ENCODE peak calls at places on chromosomes 4 and X, in six cellular contexts. U is IMR-90, A is AG09309, X is foreskin fibroblast, M is GM06990, I is mammary epithelial cell. F is an unnamed sample.

GRCh38 chr4:146640459-146641061 is 1.9 kb downstream of the POU4F2 start:
- DNase-seq in I (no peak), M (no peak), X (no peak), A (no peak), U (no peak), F (no peak)

GRCh38 chrX:41720125-41720780 is 3.7 kb upstream of the GPR82 start:
- DNase-seq in A (no peak), X (peak), I (no peak), M (peak), U (peak), F (peak)

GRCh38 chr4:82798168-82799005 is at the start of gene SCD5:
- DNase-seq in M (peak), X (peak), A (no peak), U (peak), I (peak), F (peak)

GRCh38 chr4:184907216-184907615 is 81.4 kb upstream of the ACSL1 start:
- DNase-seq in M (no peak), X (no peak), U (no peak), A (no peak), I (peak), F (peak)

GRCh38 chr4:139144161-139144859 is 32.7 kb downstream of the ELF2 start:
- DNase-seq in U (peak), I (peak), M (no peak), A (peak), X (peak), F (no peak)

GRCh38 chr4:41369680-41370079 is 113.0 kb downstream of the UCHL1 start:
- DNase-seq in X (no peak), M (no peak), A (no peak), I (no peak), U (no peak), F (no peak)

GRCh38 chr4:72031868-72032619 is at the start of gene NPFFR2:
- DNase-seq in A (no peak), M (peak), X (no peak), I (peak), U (no peak), F (no peak)

GRCh38 chrX:120534413-120535205 is 26.2 kb downstream of the CUL4B start:
- DNase-seq in I (no peak), A (no peak), X (no peak), M (no peak), U (no peak), F (no peak)

GRCh38 chr4:116016201-116016600 is 902.8 kb upstream of the NDST4 start:
- DNase-seq in X (no peak), A (peak), M (no peak), I (peak), U (peak), F (no peak)

GRCh38 chrX:48996969-48997368 is 5.1 kb downstream of the GRIPAP1 start:
- DNase-seq in M (no peak), A (no peak), X (no peak), I (no peak), U (no peak), F (no peak)

GRCh38 chr4:61517144-61517543 is 317.0 kb downstream of the ADGRL3 start:
- DNase-seq in X (no peak), A (no peak), U (no peak), I (no peak), M (peak), F (no peak)

GRCh38 chrX:143378851-143379250 is 138.4 kb downstream of the SPANXN3 start:
- DNase-seq in A (no peak), U (no peak), M (no peak), X (no peak), I (no peak), F (no peak)

GRCh38 chr4:34974313-34974680 is 1270.0 kb downstream of the ARAP2 start:
- DNase-seq in I (no peak), X (no peak), M (no peak), A (no peak), U (no peak), F (no peak)

GRCh38 chr4:110620352-110621327 is 2.2 kb downstream of the PITX2 start:
- DNase-seq in I (no peak), U (no peak), A (no peak), X (peak), M (no peak), F (no peak)

GRCh38 chrX:124388562-124388961 is 42.2 kb downstream of the SH2D1A start:
- DNase-seq in M (no peak), U (peak), X (peak), A (peak), I (peak), F (peak)

GRCh38 chr4:103996637-103997036 is 276.9 kb upstream of the TACR3 start:
- DNase-seq in X (no peak), I (peak), A (no peak), U (no peak), M (no peak), F (no peak)

DNA sequence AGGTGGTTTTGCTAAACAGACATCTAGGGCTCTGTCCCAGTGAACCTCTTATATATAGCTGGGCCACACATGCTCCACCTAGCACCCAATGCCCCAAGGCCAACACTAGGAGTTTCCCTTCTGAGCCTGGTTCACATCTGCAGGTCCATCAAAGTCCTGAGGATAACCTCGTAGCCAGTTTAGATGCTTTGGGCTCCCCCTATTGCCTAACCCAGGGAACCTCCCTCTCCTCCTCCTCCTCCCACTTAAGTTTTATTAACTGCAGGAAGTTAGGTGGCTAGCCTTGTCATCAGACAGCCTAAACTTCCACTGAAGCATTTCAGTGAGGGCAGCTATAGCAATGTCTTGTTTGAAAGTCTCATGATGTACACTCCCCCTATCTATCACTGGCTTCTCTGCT is 88.0 kb downstream of the GUCY2F start:
- DNase-seq in X (no peak), I (peak), M (no peak), A (no peak), U (no peak), F (peak)
- TF ChIP-seq CTCF in X (no peak), I (peak), M (peak), A (no peak), U (no peak), F (no peak)

GRCh38 chr4:89640620-89641366 is 196.2 kb downstream of the SNCA start:
- DNase-seq in U (peak), I (peak), A (peak), M (no peak), X (peak), F (no peak)
- TF ChIP-seq CTCF in U (peak), I (peak), A (peak), M (peak), X (peak), F (no peak)

DNA sequence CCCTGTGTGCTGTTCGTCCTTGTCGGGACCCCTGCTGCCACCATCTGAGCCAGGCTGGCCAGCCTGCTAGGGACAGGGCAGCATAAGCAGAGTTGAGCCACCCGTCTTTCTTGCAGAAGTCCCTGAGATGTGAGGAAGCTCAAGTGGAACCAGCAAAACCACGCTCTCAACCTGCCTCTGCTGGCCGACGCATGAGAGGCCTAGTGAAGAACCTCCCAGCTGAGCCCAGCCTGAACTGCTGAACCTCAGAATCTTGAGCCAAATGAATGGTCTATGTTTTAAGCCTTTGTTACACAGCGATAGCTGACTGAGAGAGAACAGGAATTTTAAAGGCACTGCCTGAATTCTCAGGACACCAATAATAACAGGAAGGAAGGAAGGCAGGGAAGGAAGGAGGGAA is 98.9 kb upstream of the ADRA2C start:
- DNase-seq in U (no peak), A (no peak), M (no peak), I (no peak), X (no peak), F (no peak)
- TF ChIP-seq CTCF in U (no peak), A (no peak), M (no peak), I (no peak), X (no peak), F (no peak)

DNA sequence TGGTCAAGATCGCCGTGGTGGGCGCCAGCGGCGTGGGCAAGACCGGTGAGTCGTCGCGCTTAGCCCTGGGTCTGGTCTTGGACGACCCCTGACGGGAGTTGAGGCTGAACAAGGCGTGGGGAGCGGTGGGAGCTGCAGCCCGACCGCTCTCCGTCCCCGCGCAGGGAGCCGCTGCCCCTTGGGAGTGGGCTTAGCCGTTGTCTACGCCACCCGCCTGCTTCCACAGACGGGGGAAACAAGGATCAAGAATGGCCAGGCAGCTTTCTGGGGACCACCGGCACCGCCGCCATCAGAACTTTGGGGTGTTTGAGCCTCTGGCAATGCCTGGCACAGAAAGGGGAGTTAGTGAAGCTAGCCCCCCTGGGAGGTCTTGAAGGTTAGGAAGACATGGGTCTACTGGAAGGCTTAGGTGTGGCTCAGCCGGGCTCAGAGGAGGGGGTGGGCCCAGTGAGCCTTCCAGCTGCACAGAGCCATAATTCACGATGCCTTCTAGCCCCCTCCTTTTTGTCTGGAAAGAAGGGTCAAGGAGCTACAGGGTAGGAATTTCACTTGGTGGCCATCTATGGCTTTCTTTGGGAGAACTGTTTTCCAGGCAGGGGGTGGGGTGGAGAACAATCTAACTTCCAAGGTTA is 604 bp downstream of the RASL11B start:
- DNase-seq in X (no peak), M (no peak), I (no peak), A (no peak), U (no peak), F (peak)
- TF ChIP-seq CTCF in X (no peak), M (no peak), I (no peak), A (no peak), U (no peak), F (no peak)

GRCh38 chr4:7041851-7042696 is 1.1 kb upstream of the TADA2B start:
- DNase-seq in U (peak), I (no peak), X (no peak), A (no peak), M (no peak), F (no peak)

GRCh38 chr4:7044415-7044930 is 1.3 kb downstream of the TADA2B start:
- DNase-seq in A (no peak), U (no peak), X (peak), I (no peak), M (no peak), F (no peak)

GRCh38 chr4:7045553-7045952 is 2.4 kb downstream of the TADA2B start:
- DNase-seq in U (no peak), X (no peak), I (no peak), A (no peak), M (no peak), F (no peak)

GRCh38 chr4:7042697-7043464 is at the start of gene TADA2B:
- DNase-seq in X (peak), U (peak), A (peak), M (peak), I (peak), F (peak)

GRCh38 chr4:7043521-7044414 is 596 bp downstream of the TADA2B start:
- DNase-seq in U (peak), I (peak), X (peak), A (no peak), M (peak), F (no peak)
- TF ChIP-seq CTCF in U (no peak), I (no peak), X (no peak), A (no peak), M (no peak), F (no peak)

F was measured in GM20000.